ENCODE peak calls at places on chromosomes 16 and 17, in ten cellular contexts. N is ascending aorta; Z is colonic mucosa; R is neural progenitor cell; C is tibial nerve; W is upper lobe of right lung; H is hepatocyte; S is heart right ventricle; U is CD4-positive, alpha-beta T cell; Q is lung. M is an unnamed sample.

GRCh38 chr17:8994319-8994718 is 27.0 kb upstream of the NTN1 start:
- DNase-seq in N (peak; percentile 74), Z (peak; percentile 79), R (peak; percentile 78), C (no peak), W (peak; percentile 87), H (peak; percentile 75), S (peak; percentile 74), U (peak; percentile 41), Q (peak; percentile 72), M (no peak)

GRCh38 chr16:49348408-49349176 is 25.0 kb upstream of the C16orf78 start:
- DNase-seq in N (no peak), Z (no peak), R (no peak), C (no peak), W (no peak), H (no peak), S (no peak), U (no peak), Q (no peak), M (no peak)

GRCh38 chr17:53627511-53627910 is 195.2 kb upstream of the KIF2B start:
- DNase-seq in N (no peak), Z (no peak), R (no peak), C (no peak), W (no peak), H (no peak), S (no peak), U (no peak), Q (no peak), M (peak; percentile 8)

GRCh38 chr17:48634446-48635208 is 8.5 kb upstream of the HOXB9 start:
- DNase-seq in N (no peak), Z (peak; percentile 87), R (peak; percentile 1), C (no peak), W (peak; percentile 25), H (no peak), S (no peak), U (no peak), Q (no peak), M (no peak)

GRCh38 chr17:14840616-14841231 is 424.4 kb downstream of the PMP22 start:
- DNase-seq in N (no peak), Z (no peak), R (no peak), C (no peak), W (no peak), H (no peak), S (no peak), U (no peak), Q (no peak), M (peak; percentile 38)

GRCh38 chr16:38941-39892 is 14.2 kb downstream of the POLR3K start:
- DNase-seq in N (peak; percentile 61), Z (peak; percentile 81), R (no peak), C (no peak), W (no peak), H (peak; percentile 52), S (no peak), U (peak; percentile 20), Q (peak; percentile 45), M (no peak)

GRCh38 chr16:46688101-46688656 is 799 bp downstream of the VPS35 start:
- DNase-seq in N (no peak), Z (peak; percentile 53), R (no peak), C (no peak), W (no peak), H (no peak), S (no peak), U (no peak), Q (peak; percentile 51), M (no peak)

GRCh38 chr16:66946974-66947301 is 11.6 kb downstream of the CES2 start:
- DNase-seq in N (no peak), Z (no peak), R (no peak), C (no peak), W (no peak), H (no peak), S (no peak), U (no peak), Q (no peak), M (no peak)

GRCh38 chr16:85551319-85551978 is 61.7 kb upstream of the GSE1 start:
- DNase-seq in N (no peak), Z (peak; percentile 66), R (no peak), C (no peak), W (no peak), H (no peak), S (no peak), U (no peak), Q (no peak), M (no peak)

GRCh38 chr17:57459286-57459915 is 203.1 kb downstream of the MSI2 start:
- DNase-seq in N (no peak), Z (no peak), R (no peak), C (no peak), W (no peak), H (no peak), S (no peak), U (no peak), Q (no peak), M (no peak)

GRCh38 chr16:714079-714478 is 839 bp upstream of the METRN start:
- DNase-seq in N (no peak), Z (no peak), R (no peak), C (no peak), W (no peak), H (no peak), S (no peak), U (no peak), Q (no peak), M (no peak)

GRCh38 chr16:66298006-66298405 is 68.5 kb upstream of the CDH5 start:
- DNase-seq in N (no peak), Z (no peak), R (peak; percentile 13), C (no peak), W (no peak), H (no peak), S (no peak), U (no peak), Q (no peak), M (no peak)

GRCh38 chr17:76000016-76000754 is 470 bp upstream of the CDK3 start:
- DNase-seq in N (no peak), Z (peak; percentile 78), R (peak; percentile 75), C (no peak), W (no peak), H (peak; percentile 64), S (no peak), U (peak; percentile 53), Q (no peak), M (no peak)

GRCh38 chr17:35241520-35241919 is 1.4 kb upstream of the SLFN5 start:
- DNase-seq in N (no peak), Z (no peak), R (no peak), C (no peak), W (no peak), H (no peak), S (no peak), U (peak; percentile 49), Q (no peak), M (no peak)

GRCh38 chr16:22673463-22673862 is 140.5 kb upstream of the HS3ST2 start:
- DNase-seq in N (peak; percentile 27), Z (no peak), R (no peak), C (no peak), W (no peak), H (no peak), S (no peak), U (no peak), Q (no peak), M (no peak)

DNA sequence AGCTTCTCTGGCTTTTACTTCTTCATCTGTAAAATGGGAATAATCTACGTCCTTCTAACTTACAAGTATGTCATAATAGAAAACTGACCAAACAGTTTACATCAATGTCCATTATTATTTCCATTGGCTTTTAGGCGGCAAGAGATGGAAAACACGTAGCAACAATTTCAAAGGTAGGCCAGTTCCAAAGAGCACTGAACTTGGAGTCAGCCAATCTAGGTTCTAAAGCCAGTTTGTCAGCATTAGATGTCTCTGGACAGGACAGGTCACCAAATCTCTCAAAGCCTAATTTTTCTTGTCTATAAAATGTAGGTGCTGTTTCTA is 17.6 kb downstream of the HLF start:
- DNase-seq in N (no peak), Z (no peak), R (no peak), C (no peak), W (no peak), H (no peak), S (no peak), U (no peak), Q (no peak), M (no peak)
- H3K27ac ChIP-seq in N (peak overlapping the region; percentile 92), Z (no peak overlapping the region), R (no peak overlapping the region), C (peak overlapping the region; percentile 1), W (peak overlapping the region; percentile 86), H (no peak overlapping the region), S (peak overlapping the region; percentile 92), U (no peak overlapping the region), Q (peak overlapping the region; percentile 45), M (no peak overlapping the region)

GRCh38 chr17:73091410-73091769 is 1.1 kb downstream of the SLC39A11 start:
- DNase-seq in N (no peak), Z (no peak), R (no peak), C (no peak), W (no peak), H (no peak), S (no peak), U (no peak), Q (no peak), M (no peak)

GRCh38 chr17:73093286-73093685 is 798 bp upstream of the SLC39A11 start:
- DNase-seq in N (no peak), Z (no peak), R (no peak), C (no peak), W (no peak), H (no peak), S (no peak), U (no peak), Q (no peak), M (no peak)

GRCh38 chr17:73090396-73091202 is 1.9 kb downstream of the SLC39A11 start:
- DNase-seq in N (no peak), Z (no peak), R (no peak), C (no peak), W (no peak), H (no peak), S (no peak), U (no peak), Q (no peak), M (no peak)

GRCh38 chr17:73091770-73092517 is 544 bp downstream of the SLC39A11 start:
- DNase-seq in N (no peak), Z (peak; percentile 60), R (peak; percentile 71), C (no peak), W (no peak), H (peak; percentile 62), S (peak; percentile 23), U (no peak), Q (no peak), M (peak; percentile 52)

GRCh38 chr17:73092518-73093135 is at the start of gene SLC39A11:
- DNase-seq in N (peak; percentile 95), Z (peak; percentile 95), R (peak; percentile 95), C (peak; percentile 81), W (peak; percentile 96), H (peak; percentile 96), S (peak; percentile 93), U (peak; percentile 83), Q (peak; percentile 93), M (peak; percentile 93)
- TF ChIP-seq CTCF in N (no peak), Z (no peak), R (no peak), C (no peak), W (no peak), H (no peak), S (no peak), U (no peak), Q (no peak), M (no peak)

GRCh38 chr16:68450741-68451140 is 2.4 kb upstream of the SMPD3 start:
- DNase-seq in N (no peak), Z (no peak), R (no peak), C (no peak), W (no peak), H (no peak), S (no peak), U (no peak), Q (no peak), M (no peak)
- H3K27ac ChIP-seq in N (no peak overlapping the region), Z (no peak overlapping the region), R (no peak overlapping the region), C (no peak overlapping the region), W (no peak overlapping the region), H (no peak overlapping the region), S (no peak overlapping the region), U (no peak overlapping the region), Q (no peak overlapping the region), M (no peak overlapping the region)

GRCh38 chr16:17312100-17312732 is 158.5 kb downstream of the XYLT1 start:
- DNase-seq in N (no peak), Z (peak; percentile 88), R (no peak), C (no peak), W (no peak), H (peak; percentile 35), S (no peak), U (no peak), Q (no peak), M (peak; percentile 64)
- TF ChIP-seq CTCF in N (no peak), Z (no peak), R (no peak), C (no peak), W (no peak), H (no peak), S (no peak), U (no peak), Q (no peak), M (no peak)